ENCODE peak calls at places on chromosomes 4 and X, in eight cellular contexts. Z is upper lobe of left lung, P is CD14-positive monocyte, K is AG04449, R is IMR-90, J is AG09309, U is AG09319, N is A673. Y is an unnamed sample.

GRCh38 chrX:13293700-13294099 is 26.2 kb downstream of the ATXN3L start:
- DNase-seq in Z (no peak), P (no peak), K (no peak), R (no peak), J (no peak), U (no peak), N (peak), Y (no peak)

GRCh38 chr4:153781717-153782416 is 7.0 kb downstream of the SFRP2 start:
- DNase-seq in Z (no peak), P (no peak), K (peak), R (peak), J (peak), U (peak), N (peak), Y (no peak)

GRCh38 chr4:1309261-1310010 is 19.7 kb downstream of the MAEA start:
- DNase-seq in Z (peak), P (peak), K (peak), R (peak), J (peak), U (peak), N (peak), Y (no peak)

GRCh38 chr4:129672941-129673340 is 577.0 kb downstream of the C4orf33 start:
- DNase-seq in Z (no peak), P (no peak), K (no peak), R (no peak), J (no peak), U (no peak), N (no peak), Y (no peak)

GRCh38 chrX:151984328-151984727 is 9.9 kb upstream of the GABRE start:
- DNase-seq in Z (no peak), P (no peak), K (peak), R (peak), J (peak), U (no peak), N (no peak), Y (no peak)

GRCh38 chrX:19609541-19609940 is 94.2 kb upstream of the MAP3K15 start:
- DNase-seq in Z (no peak), P (no peak), K (no peak), R (no peak), J (no peak), U (no peak), N (no peak), Y (no peak)

GRCh38 chrX:47146121-47146935 is 1.3 kb downstream of the RBM10 start:
- DNase-seq in Z (no peak), P (no peak), K (no peak), R (no peak), J (no peak), U (no peak), N (peak), Y (no peak)

GRCh38 chr4:7419961-7420660 is 14.6 kb downstream of the PSAPL1 start:
- DNase-seq in Z (no peak), P (no peak), K (no peak), R (no peak), J (no peak), U (no peak), N (no peak), Y (peak)

GRCh38 chr4:29277381-29277780 is 1442.8 kb upstream of the PCDH7 start:
- DNase-seq in Z (no peak), P (no peak), K (no peak), R (peak), J (peak), U (no peak), N (peak), Y (no peak)

GRCh38 chr4:183146478-183146877 is 47.4 kb downstream of the WWC2 start:
- DNase-seq in Z (no peak), P (no peak), K (no peak), R (no peak), J (no peak), U (no peak), N (no peak), Y (no peak)

GRCh38 chr4:186840771-186841301 is 117.2 kb upstream of the FAT1 start:
- DNase-seq in Z (peak), P (no peak), K (no peak), R (no peak), J (no peak), U (no peak), N (no peak), Y (no peak)

GRCh38 chr4:16118090-16118489 is 34.3 kb upstream of the PROM1 start:
- DNase-seq in Z (no peak), P (no peak), K (no peak), R (no peak), J (no peak), U (no peak), N (no peak), Y (no peak)

GRCh38 chr4:156771171-156771837 is 200.3 kb downstream of the PDGFC start:
- DNase-seq in Z (no peak), P (no peak), K (no peak), R (peak), J (peak), U (peak), N (peak), Y (no peak)

GRCh38 chr4:159006202-159006601 is 96.7 kb upstream of the RAPGEF2 start:
- DNase-seq in Z (no peak), P (no peak), K (no peak), R (peak), J (peak), U (no peak), N (peak), Y (no peak)

GRCh38 chrX:15790766-15791380 is 589 bp downstream of the ZRSR2 start:
- DNase-seq in Z (no peak), P (no peak), K (no peak), R (peak), J (no peak), U (no peak), N (peak), Y (no peak)

GRCh38 chrX:49167740-49168108 is 4.0 kb upstream of the PLP2 start:
- DNase-seq in Z (no peak), P (no peak), K (no peak), R (no peak), J (no peak), U (no peak), N (no peak), Y (no peak)

GRCh38 chrX:19981987-19982386 is 8.9 kb downstream of the BCLAF3 start:
- DNase-seq in Z (no peak), P (no peak), K (no peak), R (no peak), J (no peak), U (no peak), N (no peak), Y (no peak)

GRCh38 chrX:10620121-10620699 is at the start of gene MID1:
- DNase-seq in Z (peak), P (no peak), K (no peak), R (peak), J (no peak), U (peak), N (peak), Y (peak)

GRCh38 chr4:26719954-26720552 is 136.2 kb downstream of the TBC1D19 start:
- DNase-seq in Z (no peak), P (no peak), K (no peak), R (peak), J (no peak), U (no peak), N (peak), Y (no peak)
- TF ChIP-seq CTCF in Z (no peak), P (peak), K (peak), R (peak), J (peak), U (peak), N (peak), Y (peak)

GRCh38 chr4:36587909-36588472 is 306.6 kb downstream of the DTHD1 start:
- DNase-seq in Z (no peak), P (no peak), K (no peak), R (no peak), J (no peak), U (no peak), N (no peak), Y (no peak)

GRCh38 chr4:36590343-36590742 is 308.9 kb downstream of the DTHD1 start:
- DNase-seq in Z (no peak), P (no peak), K (no peak), R (no peak), J (no peak), U (no peak), N (no peak), Y (no peak)
- TF ChIP-seq CTCF in Z (no peak), P (no peak), K (no peak), R (no peak), J (no peak), U (no peak), N (no peak), Y (no peak)

GRCh38 chr4:108029731-108030130 is 40.0 kb downstream of the HADH start:
- DNase-seq in Z (no peak), P (no peak), K (no peak), R (peak), J (no peak), U (no peak), N (no peak), Y (no peak)

GRCh38 chr4:108033348-108033747 is 43.7 kb downstream of the HADH start:
- DNase-seq in Z (no peak), P (no peak), K (no peak), R (no peak), J (no peak), U (no peak), N (no peak), Y (no peak)

GRCh38 chr4:108031427-108032083 is 41.9 kb downstream of the HADH start:
- DNase-seq in Z (no peak), P (no peak), K (no peak), R (peak), J (no peak), U (no peak), N (no peak), Y (no peak)

GRCh38 chr4:108029321-108029720 is 39.6 kb downstream of the HADH start:
- DNase-seq in Z (no peak), P (no peak), K (no peak), R (no peak), J (no peak), U (no peak), N (no peak), Y (no peak)

DNA sequence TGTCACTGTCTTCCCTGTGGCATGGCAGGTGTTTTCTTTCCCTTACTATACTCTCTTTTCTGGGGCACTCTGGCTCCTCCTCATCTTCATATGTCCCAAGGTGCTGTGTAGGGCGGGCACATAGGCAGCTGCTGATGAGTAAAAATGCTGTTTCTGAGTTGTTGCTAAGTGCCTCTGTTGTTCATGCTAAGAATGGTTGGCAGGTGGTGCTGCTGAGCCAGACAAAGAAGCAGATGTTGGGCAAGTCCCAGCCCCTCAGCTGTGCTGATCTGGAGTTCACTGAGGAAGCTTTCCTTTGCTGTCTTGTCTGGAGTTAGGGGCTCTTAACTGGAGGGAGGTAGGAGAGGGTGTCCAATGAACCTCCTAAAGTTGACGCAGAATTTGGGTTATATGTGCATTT is 40.6 kb downstream of the HADH start:
- DNase-seq in Z (no peak), P (no peak), K (peak), R (peak), J (peak), U (no peak), N (peak), Y (no peak)
- TF ChIP-seq CTCF in Z (no peak), P (no peak), K (peak), R (peak), J (peak), U (peak), N (peak), Y (peak)

GRCh38 chrX:80578518-80579105 is 158.4 kb downstream of the TENT5D start:
- DNase-seq in Z (no peak), P (no peak), K (no peak), R (peak), J (no peak), U (no peak), N (peak), Y (no peak)
- TF ChIP-seq CTCF in Z (no peak), P (peak), K (no peak), R (peak), J (peak), U (peak), N (peak), Y (peak)

DNA sequence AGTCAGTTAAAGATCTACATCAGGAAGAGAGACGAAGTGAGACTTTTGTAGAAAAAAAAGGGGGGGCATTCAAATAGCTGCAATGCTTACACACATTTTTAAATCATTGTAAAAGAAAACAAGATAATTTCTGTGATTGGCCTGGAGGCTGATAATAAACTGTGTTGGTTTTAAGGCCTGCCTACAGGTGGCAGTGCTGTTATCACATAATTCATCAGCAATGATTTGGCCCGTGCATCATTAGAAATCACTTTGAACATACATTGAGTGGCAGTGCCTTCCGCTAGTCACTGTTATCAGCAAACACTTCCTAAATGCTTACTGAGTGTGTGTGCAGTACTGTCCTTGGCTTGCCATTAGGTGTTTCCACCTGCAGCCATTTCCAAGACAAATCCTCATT is 831.9 kb downstream of the TRIML1 start:
- DNase-seq in Z (no peak), P (no peak), K (no peak), R (peak), J (no peak), U (no peak), N (peak), Y (no peak)
- TF ChIP-seq CTCF in Z (no peak), P (no peak), K (peak), R (peak), J (peak), U (peak), N (peak), Y (peak)

GRCh38 chrX:119791437-119792231 is at the start of gene RPL39:
- DNase-seq in Z (peak), P (peak), K (no peak), R (peak), J (peak), U (peak), N (peak), Y (peak)

GRCh38 chrX:119790977-119791436 is 423 bp downstream of the RPL39 start:
- DNase-seq in Z (peak), P (no peak), K (no peak), R (peak), J (no peak), U (no peak), N (peak), Y (no peak)
- TF ChIP-seq CTCF in Z (no peak), P (no peak), K (peak), R (peak), J (no peak), U (peak), N (peak), Y (no peak)

GRCh38 chr4:72323227-72323626 is 245.8 kb downstream of the ADAMTS3 start:
- DNase-seq in Z (no peak), P (no peak), K (no peak), R (no peak), J (no peak), U (no peak), N (no peak), Y (no peak)
- TF ChIP-seq CTCF in Z (no peak), P (no peak), K (no peak), R (no peak), J (no peak), U (no peak), N (no peak), Y (no peak)